ENCODE peak calls at places on chromosomes 4 and X, in ten cellular contexts. C, F, L, X, U, Z, P, M, T and E are unnamed samples.
A peak's percentile ranks its signal among the peaks of the same experiment; 100 is the strongest.

GRCh38 chrX:103674531-103675454 is 11.7 kb downstream of the MORF4L2 start:
- DNase-seq in P (no peak), L (no peak), C (no peak), M (no peak), F (no peak), Z (no peak), X (no peak), T (no peak), U (no peak), E (no peak)

GRCh38 chr4:123819362-123820035 is 422.9 kb downstream of the SPRY1 start:
- DNase-seq in X (no peak), C (no peak), U (no peak), L (peak; percentile 42), T (no peak), M (no peak), Z (no peak), P (no peak), F (no peak), E (no peak)

GRCh38 chrX:34893741-34894140 is 48.9 kb upstream of the FAM47B start:
- DNase-seq in L (no peak), Z (no peak), P (peak; percentile 2), M (no peak), F (no peak), T (no peak), C (no peak), X (no peak), U (peak; percentile 25), E (no peak)

GRCh38 chr4:163922302-163922701 is 427.8 kb downstream of the TMA16 start:
- DNase-seq in M (no peak), P (peak; percentile 8), F (no peak), T (no peak), X (no peak), L (no peak), Z (no peak), C (no peak), U (no peak), E (no peak)

GRCh38 chr4:114539985-114540384 is 58.6 kb upstream of the UGT8 start:
- DNase-seq in U (no peak), T (no peak), L (no peak), Z (no peak), X (no peak), M (no peak), F (no peak), C (no peak), P (no peak), E (no peak)

GRCh38 chr4:78720994-78721677 is 55.0 kb upstream of the BMP2K start:
- DNase-seq in Z (no peak), T (no peak), X (no peak), C (no peak), L (no peak), F (peak; percentile 6), M (peak; percentile 15), P (peak; percentile 90), U (no peak), E (peak; percentile 51)

GRCh38 chrX:13473666-13474516 is 95.5 kb upstream of the EGFL6 start:
- DNase-seq in X (no peak), F (no peak), M (no peak), U (no peak), C (peak; percentile 18), P (no peak), Z (no peak), L (peak; percentile 63), T (no peak), E (peak; percentile 48)

GRCh38 chr4:147409350-147409749 is 71.5 kb upstream of the EDNRA start:
- DNase-seq in T (no peak), M (no peak), L (peak; percentile 4), P (no peak), F (no peak), C (peak; percentile 4), U (no peak), Z (no peak), X (no peak), E (no peak)

GRCh38 chr4:121786221-121786620 is 14.9 kb upstream of the EXOSC9 start:
- DNase-seq in Z (no peak), C (no peak), L (no peak), M (no peak), F (no peak), P (no peak), T (no peak), X (no peak), U (no peak), E (no peak)

GRCh38 chrX:100477949-100478348 is 67.9 kb upstream of the PCDH19 start:
- DNase-seq in U (no peak), M (no peak), C (no peak), P (no peak), Z (no peak), X (no peak), L (no peak), T (no peak), F (no peak), E (no peak)

GRCh38 chr4:54498661-54499111 is 159.1 kb upstream of the KIT start:
- DNase-seq in X (no peak), C (no peak), M (no peak), P (no peak), Z (no peak), F (no peak), L (peak; percentile 59), T (peak; percentile 22), U (no peak), E (no peak)

GRCh38 chrX:1468250-1468772 is 15.6 kb upstream of the ASMTL start:
- DNase-seq in U (no peak), X (no peak), L (peak; percentile 37), M (peak; percentile 82), P (no peak), F (peak; percentile 67), Z (peak; percentile 48), C (no peak), T (peak; percentile 82), E (peak; percentile 64)